ENCODE peak calls at places on chromosomes 12 and 14, in eight cellular contexts. L is natural killer cell, O is cardiac fibroblast, V is upper lobe of right lung, T is GM23338, M is WTC11, D is left ventricle myocardium inferior, Y is endothelial cell. A is an unnamed sample.

GRCh38 chr14:46663382-46663781 is 11.8 kb upstream of the RPL10L start:
- DNase-seq in V (no peak), O (no peak), Y (no peak), D (no peak), M (no peak), L (no peak), T (no peak), A (no peak)

GRCh38 chr12:110590806-110591326 is 7.7 kb upstream of the PPTC7 start:
- DNase-seq in T (no peak), L (no peak), V (no peak), O (peak), D (no peak), M (no peak), Y (no peak), A (peak)

GRCh38 chr12:3492868-3493224 is 1.8 kb downstream of the PRMT8 start:
- DNase-seq in V (no peak), Y (no peak), L (no peak), D (no peak), T (no peak), M (no peak), O (no peak), A (no peak)

GRCh38 chr14:81727243-81727642 is 193.6 kb upstream of the SEL1L start:
- DNase-seq in V (no peak), D (no peak), T (no peak), Y (no peak), L (no peak), M (no peak), O (no peak), A (no peak)

GRCh38 chr12:120833849-120834248 is 70.3 kb downstream of the SPPL3 start:
- DNase-seq in M (no peak), V (no peak), Y (no peak), T (no peak), L (no peak), O (peak), D (no peak), A (no peak)

GRCh38 chr14:102095871-102096568 is 9.2 kb upstream of the HSP90AA1 start:
- DNase-seq in M (no peak), V (peak), T (peak), Y (no peak), L (no peak), O (no peak), D (no peak), A (no peak)

GRCh38 chr12:58529114-58529665 is 391.1 kb downstream of the LRIG3 start:
- DNase-seq in T (no peak), Y (no peak), D (no peak), L (no peak), V (no peak), O (peak), M (no peak), A (no peak)

GRCh38 chr12:112433551-112433950 is 14.8 kb downstream of the PTPN11 start:
- DNase-seq in L (no peak), M (no peak), T (no peak), D (no peak), Y (no peak), O (no peak), V (no peak), A (no peak)

GRCh38 chr12:46858368-46858767 is 32.6 kb upstream of the SLC38A4 start:
- DNase-seq in Y (no peak), L (no peak), D (no peak), O (peak), V (no peak), M (no peak), T (peak), A (no peak)

GRCh38 chr12:108332791-108333382 is 6.2 kb downstream of the CMKLR1 start:
- DNase-seq in M (no peak), Y (no peak), O (no peak), L (peak), T (no peak), D (peak), V (peak), A (no peak)

GRCh38 chr14:104094056-104094708 is 8.7 kb downstream of the ASPG start:
- DNase-seq in Y (no peak), L (no peak), V (peak), D (no peak), M (peak), O (no peak), T (peak), A (no peak)
- TF ChIP-seq CTCF in Y (no peak), L (no peak), V (no peak), D (no peak), M (no peak), O (no peak), T (peak), A (peak)

DNA sequence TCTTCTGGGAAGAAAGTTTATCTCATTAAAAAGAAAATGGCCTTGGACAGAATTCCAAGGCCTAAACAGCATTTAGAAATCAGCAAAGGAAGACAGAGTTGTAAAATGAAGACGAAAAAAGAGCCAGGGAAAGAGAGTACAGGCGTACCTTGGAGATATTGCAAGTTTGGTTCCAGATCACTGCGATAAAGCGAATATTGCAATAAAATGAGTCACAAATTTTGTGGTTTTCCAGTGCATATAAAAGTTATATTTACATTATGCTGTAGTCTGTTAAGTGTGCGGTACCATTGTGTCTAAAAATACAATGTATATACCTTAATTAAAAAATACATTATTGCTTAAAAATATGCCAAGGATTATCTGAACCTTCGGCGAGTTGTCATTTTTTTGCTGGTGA is 9.0 kb downstream of the PCNX1 start:
- DNase-seq in Y (no peak), T (no peak), V (no peak), M (no peak), L (no peak), D (no peak), O (no peak), A (no peak)
- TF ChIP-seq CTCF in Y (no peak), T (no peak), V (no peak), M (no peak), L (no peak), D (no peak), O (no peak), A (no peak)

DNA sequence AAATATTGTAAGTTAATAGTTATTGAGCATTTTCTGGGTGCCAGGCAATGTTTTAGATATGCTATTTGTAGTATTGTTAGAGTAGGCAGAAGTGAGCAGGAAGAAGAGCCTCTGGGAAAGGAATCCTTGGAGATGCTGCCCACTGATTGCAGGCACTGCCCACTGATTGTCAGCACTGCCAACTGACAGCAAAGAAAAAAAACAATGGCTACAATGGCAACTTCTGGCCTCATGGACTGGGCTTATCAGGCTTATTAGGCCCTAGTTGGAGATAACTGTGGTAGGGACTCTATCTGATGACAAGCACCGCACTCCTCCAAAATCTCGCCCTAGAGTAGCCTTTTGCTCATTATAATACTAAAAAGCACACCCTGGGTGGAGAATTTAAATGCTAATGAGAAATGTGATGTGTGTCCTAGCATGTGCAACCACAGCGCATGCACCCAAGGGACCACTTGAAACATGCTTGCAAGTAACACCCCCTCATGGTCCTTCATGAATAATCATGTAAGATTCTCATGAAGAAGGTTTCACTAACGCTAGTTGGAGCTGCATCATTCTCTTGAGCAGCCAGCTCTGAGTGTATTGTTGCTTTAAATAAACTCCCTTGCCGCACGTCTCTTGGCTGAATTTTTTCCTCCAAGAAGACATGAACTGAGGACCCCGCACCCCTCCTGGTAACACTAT is 103.5 kb upstream of the PPP4R3A start:
- DNase-seq in T (no peak), O (no peak), L (no peak), Y (no peak), D (no peak), M (no peak), V (no peak), A (no peak)
- TF ChIP-seq CTCF in T (no peak), O (no peak), L (no peak), Y (no peak), D (no peak), M (no peak), V (no peak), A (no peak)

GRCh38 chr12:4526923-4527546 is 11.7 kb upstream of the RAD51AP1 start:
- DNase-seq in T (peak), V (no peak), O (peak), M (no peak), L (no peak), D (no peak), Y (no peak), A (no peak)
- TF ChIP-seq CTCF in T (no peak), V (peak), O (peak), M (peak), L (peak), D (peak), Y (peak), A (peak)

DNA sequence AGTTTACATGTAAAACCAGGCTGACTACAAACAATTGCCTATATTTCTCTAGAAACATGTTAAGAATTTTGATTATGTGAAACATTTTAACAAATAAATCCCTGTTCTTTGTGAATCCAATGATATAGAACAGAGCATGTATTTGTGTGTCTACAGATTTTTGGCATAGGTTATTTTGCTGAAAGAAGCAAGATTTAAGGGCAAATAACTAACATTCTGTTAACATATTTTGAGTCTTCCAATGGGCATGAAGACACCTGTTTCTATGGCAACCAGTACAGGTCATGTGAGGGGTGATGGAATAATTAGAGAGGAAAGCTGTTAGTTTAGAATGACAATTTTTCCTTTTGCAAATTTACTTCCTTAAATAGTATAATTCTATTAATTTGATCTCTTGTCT is 8.8 kb downstream of the ART4 start:
- DNase-seq in V (no peak), O (no peak), D (no peak), M (no peak), L (no peak), T (no peak), Y (no peak), A (no peak)
- TF ChIP-seq CTCF in V (no peak), O (no peak), D (no peak), M (no peak), L (no peak), T (no peak), Y (no peak), A (no peak)

GRCh38 chr12:106243620-106244019 is 4.2 kb downstream of the CKAP4 start:
- DNase-seq in T (no peak), V (no peak), M (no peak), D (no peak), Y (no peak), O (no peak), L (no peak), A (no peak)
- TF ChIP-seq CTCF in T (no peak), V (no peak), M (no peak), D (no peak), Y (no peak), O (no peak), L (no peak), A (no peak)

GRCh38 chr14:59200214-59200613 is 11.7 kb downstream of the DAAM1 start:
- DNase-seq in V (no peak), T (no peak), M (no peak), Y (no peak), O (no peak), L (no peak), D (no peak), A (no peak)

GRCh38 chr14:59202031-59202430 is 13.6 kb downstream of the DAAM1 start:
- DNase-seq in Y (no peak), O (no peak), T (no peak), D (no peak), M (no peak), L (peak), V (no peak), A (no peak)

GRCh38 chr14:59197695-59198262 is 9.3 kb downstream of the DAAM1 start:
- DNase-seq in L (no peak), D (no peak), M (no peak), O (no peak), V (no peak), T (no peak), Y (no peak), A (no peak)

GRCh38 chr14:59199614-59200013 is 11.1 kb downstream of the DAAM1 start:
- DNase-seq in M (no peak), V (no peak), T (no peak), O (no peak), D (no peak), L (no peak), Y (no peak), A (no peak)

GRCh38 chr14:59199205-59199604 is 10.7 kb downstream of the DAAM1 start:
- DNase-seq in M (no peak), V (no peak), Y (no peak), L (no peak), T (no peak), O (peak), D (no peak), A (no peak)
- TF ChIP-seq CTCF in M (no peak), V (peak), Y (no peak), L (no peak), T (no peak), O (no peak), D (no peak), A (no peak)

GRCh38 chr12:80622271-80622670 is 85.2 kb upstream of the MYF6 start:
- DNase-seq in T (peak), O (peak), Y (no peak), M (no peak), V (no peak), D (no peak), L (no peak), A (no peak)
- TF ChIP-seq CTCF in T (peak), O (peak), Y (no peak), M (no peak), V (no peak), D (no peak), L (no peak), A (no peak)

DNA sequence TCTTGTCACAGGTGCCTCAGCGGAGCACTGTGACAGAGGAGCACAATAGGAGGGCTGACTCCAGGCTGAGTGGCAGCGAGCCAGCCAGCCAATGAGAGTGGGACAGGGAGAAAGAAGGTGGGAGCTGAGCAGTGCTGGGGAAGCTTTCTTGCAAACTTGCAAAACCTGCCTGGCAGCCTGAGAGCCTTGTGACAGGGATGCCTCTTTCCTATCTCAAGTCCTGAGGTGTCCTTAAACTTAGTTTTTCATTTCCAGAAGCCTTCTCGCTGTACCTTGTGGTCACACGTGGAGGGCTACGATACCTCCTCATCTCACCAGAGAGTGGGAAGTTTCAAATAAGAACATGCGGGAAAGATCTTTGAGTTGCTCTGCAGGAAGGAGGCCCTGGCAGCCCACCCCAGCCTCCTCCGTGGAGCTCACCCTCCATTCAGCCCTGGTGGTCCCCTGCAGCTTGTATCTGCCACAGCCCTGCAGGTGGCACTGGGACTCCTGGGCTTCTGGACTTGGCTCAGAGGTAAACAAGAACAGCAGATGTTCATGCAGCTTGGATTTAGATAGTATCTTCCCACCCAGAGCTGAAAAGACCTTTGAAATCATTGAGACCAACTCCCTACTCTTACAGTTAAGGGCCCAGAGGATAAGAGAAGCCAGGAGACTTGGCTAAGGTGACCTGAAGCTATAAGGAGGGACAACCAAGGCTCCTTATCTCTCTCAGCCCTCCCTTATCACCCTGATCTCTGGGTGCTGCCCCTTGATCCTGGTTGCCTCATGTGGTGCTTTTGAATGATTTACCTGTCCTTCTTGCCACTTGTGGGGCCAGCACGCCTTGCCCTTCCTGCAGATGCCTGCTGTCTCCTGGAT is 153.5 kb upstream of the MAX start:
- DNase-seq in O (no peak), M (peak), V (peak), Y (peak), D (no peak), L (no peak), T (peak), A (no peak)
- TF ChIP-seq CTCF in O (no peak), M (no peak), V (no peak), Y (no peak), D (no peak), L (no peak), T (peak), A (peak)

GRCh38 chr12:49537709-49538601 is 875 bp upstream of the KCNH3 start:
- DNase-seq in V (peak), L (no peak), Y (no peak), O (no peak), D (no peak), M (no peak), T (peak), A (peak)
- TF ChIP-seq CTCF in V (no peak), L (no peak), Y (no peak), O (no peak), D (no peak), M (no peak), T (peak), A (no peak)

A was measured in GM13977.